ENCODE peak calls at places on chromosomes 12 and 14, in ten cellular contexts. One of them, this sample, is unnamed.
A peak's percentile ranks its signal among the peaks of the same experiment; 100 is the strongest.

GRCh38 chr12:94488449-94488848 is 28.8 kb upstream of the CEP83 start:
- DNase-seq in endodermal cell: no peak
- DNase-seq in sigmoid colon: no peak
- DNase-seq in MM.1S: peak; percentile 38
- DNase-seq in heart right ventricle: no peak
- DNase-seq in pancreas: no peak
- DNase-seq in HFF-Myc: no peak
- DNase-seq in tibial artery: no peak
- DNase-seq in adipocyte: peak; percentile 1
- DNase-seq in MG63: no peak
- DNase-seq in this sample: no peak

GRCh38 chr14:90091393-90091792 is 29.6 kb downstream of the KCNK13 start:
- DNase-seq in heart right ventricle: no peak
- DNase-seq in tibial artery: no peak
- DNase-seq in endodermal cell: no peak
- DNase-seq in MG63: peak; percentile 56
- DNase-seq in MM.1S: no peak
- DNase-seq in sigmoid colon: no peak
- DNase-seq in pancreas: no peak
- DNase-seq in adipocyte: peak; percentile 76
- DNase-seq in HFF-Myc: no peak
- DNase-seq in this sample: peak; percentile 69

GRCh38 chr14:59919582-59920377 is at the start of gene LRRC9:
- DNase-seq in HFF-Myc: no peak
- DNase-seq in MM.1S: no peak
- DNase-seq in endodermal cell: peak; percentile 98
- DNase-seq in pancreas: peak; percentile 53
- DNase-seq in MG63: peak; percentile 2
- DNase-seq in tibial artery: no peak
- DNase-seq in heart right ventricle: no peak
- DNase-seq in sigmoid colon: no peak
- DNase-seq in adipocyte: peak; percentile 7
- DNase-seq in this sample: peak; percentile 66

GRCh38 chr12:131636940-131637750 is 73.7 kb upstream of the SFSWAP start:
- DNase-seq in MG63: no peak
- DNase-seq in sigmoid colon: no peak
- DNase-seq in pancreas: no peak
- DNase-seq in HFF-Myc: no peak
- DNase-seq in endodermal cell: peak; percentile 38
- DNase-seq in adipocyte: no peak
- DNase-seq in heart right ventricle: no peak
- DNase-seq in MM.1S: no peak
- DNase-seq in tibial artery: peak; percentile 43
- DNase-seq in this sample: no peak

GRCh38 chr14:32720927-32721326 is 217.8 kb upstream of the NPAS3 start:
- DNase-seq in endodermal cell: no peak
- DNase-seq in MM.1S: no peak
- DNase-seq in MG63: no peak
- DNase-seq in pancreas: no peak
- DNase-seq in adipocyte: peak; percentile 24
- DNase-seq in tibial artery: no peak
- DNase-seq in HFF-Myc: no peak
- DNase-seq in sigmoid colon: no peak
- DNase-seq in heart right ventricle: no peak
- DNase-seq in this sample: no peak

GRCh38 chr14:53630336-53630735 is 326.3 kb downstream of the BMP4 start:
- DNase-seq in MM.1S: no peak
- DNase-seq in sigmoid colon: no peak
- DNase-seq in MG63: no peak
- DNase-seq in endodermal cell: no peak
- DNase-seq in tibial artery: no peak
- DNase-seq in HFF-Myc: no peak
- DNase-seq in heart right ventricle: peak; percentile 16
- DNase-seq in pancreas: no peak
- DNase-seq in adipocyte: no peak
- DNase-seq in this sample: no peak

GRCh38 chr12:91133871-91134270 is 22.6 kb upstream of the LUM start:
- DNase-seq in HFF-Myc: no peak
- DNase-seq in pancreas: no peak
- DNase-seq in heart right ventricle: no peak
- DNase-seq in tibial artery: no peak
- DNase-seq in MG63: no peak
- DNase-seq in endodermal cell: no peak
- DNase-seq in adipocyte: peak; percentile 60
- DNase-seq in sigmoid colon: no peak
- DNase-seq in MM.1S: no peak
- DNase-seq in this sample: no peak

GRCh38 chr14:36028218-36028617 is 148.3 kb downstream of the PTCSC3 start:
- DNase-seq in pancreas: no peak
- DNase-seq in tibial artery: no peak
- DNase-seq in MM.1S: no peak
- DNase-seq in heart right ventricle: no peak
- DNase-seq in sigmoid colon: no peak
- DNase-seq in HFF-Myc: no peak
- DNase-seq in adipocyte: no peak
- DNase-seq in endodermal cell: no peak
- DNase-seq in MG63: no peak
- DNase-seq in this sample: no peak

GRCh38 chr12:104505095-104505819 is 48.5 kb downstream of the CHST11 start:
- DNase-seq in HFF-Myc: no peak
- DNase-seq in MG63: no peak
- DNase-seq in tibial artery: no peak
- DNase-seq in heart right ventricle: no peak
- DNase-seq in endodermal cell: no peak
- DNase-seq in pancreas: no peak
- DNase-seq in adipocyte: no peak
- DNase-seq in sigmoid colon: no peak
- DNase-seq in MM.1S: no peak
- DNase-seq in this sample: no peak

GRCh38 chr14:73758392-73759182 is 44.4 kb upstream of the PNMA1 start:
- DNase-seq in MG63: peak; percentile 66
- DNase-seq in HFF-Myc: no peak
- DNase-seq in tibial artery: peak; percentile 82
- DNase-seq in heart right ventricle: peak; percentile 65
- DNase-seq in adipocyte: peak; percentile 74
- DNase-seq in MM.1S: peak; percentile 56
- DNase-seq in pancreas: peak; percentile 81
- DNase-seq in sigmoid colon: peak; percentile 92
- DNase-seq in endodermal cell: peak; percentile 95
- DNase-seq in this sample: peak; percentile 84

GRCh38 chr12:105084251-105085250 is at the start of gene ALDH1L2:
- DNase-seq in heart right ventricle: peak; percentile 74
- DNase-seq in pancreas: peak; percentile 91
- DNase-seq in sigmoid colon: peak; percentile 93
- DNase-seq in adipocyte: peak; percentile 95
- DNase-seq in endodermal cell: peak; percentile 100
- DNase-seq in MM.1S: peak; percentile 77
- DNase-seq in MG63: peak; percentile 93
- DNase-seq in HFF-Myc: peak; percentile 38
- DNase-seq in tibial artery: peak; percentile 93
- DNase-seq in this sample: peak; percentile 66

GRCh38 chr12:52144512-52145227 is 47.1 kb downstream of the KRT80 start:
- DNase-seq in MM.1S: no peak
- DNase-seq in HFF-Myc: no peak
- DNase-seq in sigmoid colon: no peak
- DNase-seq in MG63: no peak
- DNase-seq in tibial artery: no peak
- DNase-seq in heart right ventricle: no peak
- DNase-seq in endodermal cell: no peak
- DNase-seq in pancreas: no peak
- DNase-seq in adipocyte: no peak
- DNase-seq in this sample: no peak

GRCh38 chr12:113086249-113087164 is 30.0 kb downstream of the DTX1 start:
- DNase-seq in tibial artery: no peak
- DNase-seq in HFF-Myc: no peak
- DNase-seq in MG63: no peak
- DNase-seq in heart right ventricle: no peak
- DNase-seq in pancreas: no peak
- DNase-seq in endodermal cell: peak; percentile 73
- DNase-seq in adipocyte: no peak
- DNase-seq in MM.1S: no peak
- DNase-seq in sigmoid colon: no peak
- DNase-seq in this sample: peak; percentile 92

GRCh38 chr12:53626702-53627169 is 554 bp upstream of the ATF7 start:
- DNase-seq in HFF-Myc: no peak
- DNase-seq in sigmoid colon: no peak
- DNase-seq in MM.1S: peak; percentile 7
- DNase-seq in adipocyte: no peak
- DNase-seq in pancreas: no peak
- DNase-seq in endodermal cell: no peak
- DNase-seq in tibial artery: no peak
- DNase-seq in heart right ventricle: no peak
- DNase-seq in MG63: no peak
- DNase-seq in this sample: no peak
- H3K4me3 ChIP-seq in HFF-Myc: peak overlapping the region; percentile 56
- H3K4me3 ChIP-seq in sigmoid colon: peak overlapping the region; percentile 69
- H3K4me3 ChIP-seq in MM.1S: peak overlapping the region; percentile 89
- H3K4me3 ChIP-seq in adipocyte: peak overlapping the region; percentile 99
- H3K4me3 ChIP-seq in pancreas: peak overlapping the region; percentile 54
- H3K4me3 ChIP-seq in endodermal cell: peak overlapping the region; percentile 93
- H3K4me3 ChIP-seq in tibial artery: peak overlapping the region; percentile 63
- H3K4me3 ChIP-seq in heart right ventricle: peak overlapping the region; percentile 57
- H3K4me3 ChIP-seq in MG63: peak overlapping the region; percentile 82
- H3K4me3 ChIP-seq in this sample: no peak overlapping the region

GRCh38 chr14:76946753-76947077 is 81.8 kb downstream of the IRF2BPL start:
- DNase-seq in pancreas: no peak
- DNase-seq in MM.1S: no peak
- DNase-seq in heart right ventricle: no peak
- DNase-seq in adipocyte: no peak
- DNase-seq in HFF-Myc: no peak
- DNase-seq in sigmoid colon: no peak
- DNase-seq in MG63: no peak
- DNase-seq in endodermal cell: no peak
- DNase-seq in tibial artery: no peak
- DNase-seq in this sample: no peak
- H3K4me3 ChIP-seq in pancreas: no peak overlapping the region
- H3K4me3 ChIP-seq in MM.1S: no peak overlapping the region
- H3K4me3 ChIP-seq in heart right ventricle: no peak overlapping the region
- H3K4me3 ChIP-seq in adipocyte: peak overlapping the region; percentile 54
- H3K4me3 ChIP-seq in HFF-Myc: no peak overlapping the region
- H3K4me3 ChIP-seq in sigmoid colon: peak overlapping the region; percentile 20
- H3K4me3 ChIP-seq in MG63: no peak overlapping the region
- H3K4me3 ChIP-seq in endodermal cell: no peak overlapping the region
- H3K4me3 ChIP-seq in tibial artery: no peak overlapping the region
- H3K4me3 ChIP-seq in this sample: no peak overlapping the region

GRCh38 chr12:54356228-54356627 is 8.1 kb downstream of the GPR84 start:
- DNase-seq in HFF-Myc: no peak
- DNase-seq in pancreas: no peak
- DNase-seq in heart right ventricle: no peak
- DNase-seq in sigmoid colon: no peak
- DNase-seq in MG63: no peak
- DNase-seq in endodermal cell: no peak
- DNase-seq in MM.1S: no peak
- DNase-seq in tibial artery: no peak
- DNase-seq in adipocyte: no peak
- DNase-seq in this sample: no peak
- H3K4me3 ChIP-seq in HFF-Myc: no peak overlapping the region
- H3K4me3 ChIP-seq in pancreas: no peak overlapping the region
- H3K4me3 ChIP-seq in heart right ventricle: no peak overlapping the region
- H3K4me3 ChIP-seq in sigmoid colon: no peak overlapping the region
- H3K4me3 ChIP-seq in MG63: no peak overlapping the region
- H3K4me3 ChIP-seq in endodermal cell: no peak overlapping the region
- H3K4me3 ChIP-seq in MM.1S: no peak overlapping the region
- H3K4me3 ChIP-seq in tibial artery: no peak overlapping the region
- H3K4me3 ChIP-seq in adipocyte: no peak overlapping the region
- H3K4me3 ChIP-seq in this sample: no peak overlapping the region

DNA sequence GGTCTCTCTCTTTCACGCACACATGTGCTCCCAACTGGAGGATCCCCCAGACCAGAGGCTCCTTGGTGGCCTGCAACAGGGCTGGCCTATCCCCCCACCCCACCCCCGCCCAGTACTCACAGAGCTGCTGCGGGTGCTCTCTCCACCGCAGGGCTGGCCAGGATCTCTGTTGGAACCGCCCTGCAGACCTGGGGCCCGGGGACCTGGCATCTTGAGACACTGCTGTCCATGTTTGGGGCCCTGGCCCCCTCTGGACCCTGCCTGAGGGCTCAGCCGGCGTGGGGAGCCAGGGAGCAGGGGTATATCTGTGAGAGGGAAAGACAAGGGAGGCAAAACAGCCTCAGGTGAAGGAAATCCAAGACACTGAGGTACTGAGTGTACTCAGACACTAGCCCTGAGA is 22.6 kb downstream of the ANO2 start:
- DNase-seq in tibial artery: peak; percentile 34
- DNase-seq in endodermal cell: no peak
- DNase-seq in HFF-Myc: no peak
- DNase-seq in sigmoid colon: peak; percentile 37
- DNase-seq in heart right ventricle: no peak
- DNase-seq in MM.1S: no peak
- DNase-seq in MG63: no peak
- DNase-seq in pancreas: no peak
- DNase-seq in adipocyte: no peak
- DNase-seq in this sample: no peak
- H3K4me3 ChIP-seq in tibial artery: no peak overlapping the region
- H3K4me3 ChIP-seq in endodermal cell: no peak overlapping the region
- H3K4me3 ChIP-seq in HFF-Myc: no peak overlapping the region
- H3K4me3 ChIP-seq in sigmoid colon: no peak overlapping the region
- H3K4me3 ChIP-seq in heart right ventricle: no peak overlapping the region
- H3K4me3 ChIP-seq in MM.1S: no peak overlapping the region
- H3K4me3 ChIP-seq in MG63: no peak overlapping the region
- H3K4me3 ChIP-seq in pancreas: no peak overlapping the region
- H3K4me3 ChIP-seq in adipocyte: no peak overlapping the region
- H3K4me3 ChIP-seq in this sample: no peak overlapping the region

DNA sequence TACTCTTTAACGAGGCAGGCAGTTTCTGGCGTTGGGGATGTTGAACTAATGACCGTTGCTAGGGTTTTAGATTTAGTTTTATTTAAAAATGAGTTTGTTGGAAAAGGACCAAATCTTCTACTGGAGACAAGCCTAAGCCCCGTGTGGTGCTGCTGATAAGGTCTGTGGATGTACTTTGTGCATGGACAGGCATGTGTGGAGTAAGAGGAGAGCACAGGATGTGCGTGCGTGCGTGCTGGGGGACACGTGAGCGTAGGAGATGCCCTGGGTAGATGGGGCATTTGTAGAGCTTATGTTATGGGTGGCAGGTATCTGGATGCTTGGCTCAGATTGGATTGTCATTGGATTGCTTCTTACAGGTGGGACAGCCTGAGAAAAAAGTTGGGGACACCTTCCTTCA is 5.7 kb downstream of the NTF3 start:
- DNase-seq in sigmoid colon: no peak
- DNase-seq in endodermal cell: no peak
- DNase-seq in adipocyte: no peak
- DNase-seq in MG63: no peak
- DNase-seq in heart right ventricle: peak; percentile 30
- DNase-seq in MM.1S: no peak
- DNase-seq in HFF-Myc: no peak
- DNase-seq in pancreas: no peak
- DNase-seq in tibial artery: peak; percentile 71
- DNase-seq in this sample: no peak
- H3K4me3 ChIP-seq in sigmoid colon: no peak overlapping the region
- H3K4me3 ChIP-seq in endodermal cell: no peak overlapping the region
- H3K4me3 ChIP-seq in adipocyte: no peak overlapping the region
- H3K4me3 ChIP-seq in MG63: no peak overlapping the region
- H3K4me3 ChIP-seq in heart right ventricle: no peak overlapping the region
- H3K4me3 ChIP-seq in MM.1S: no peak overlapping the region
- H3K4me3 ChIP-seq in HFF-Myc: no peak overlapping the region
- H3K4me3 ChIP-seq in pancreas: no peak overlapping the region
- H3K4me3 ChIP-seq in tibial artery: no peak overlapping the region
- H3K4me3 ChIP-seq in this sample: no peak overlapping the region

DNA sequence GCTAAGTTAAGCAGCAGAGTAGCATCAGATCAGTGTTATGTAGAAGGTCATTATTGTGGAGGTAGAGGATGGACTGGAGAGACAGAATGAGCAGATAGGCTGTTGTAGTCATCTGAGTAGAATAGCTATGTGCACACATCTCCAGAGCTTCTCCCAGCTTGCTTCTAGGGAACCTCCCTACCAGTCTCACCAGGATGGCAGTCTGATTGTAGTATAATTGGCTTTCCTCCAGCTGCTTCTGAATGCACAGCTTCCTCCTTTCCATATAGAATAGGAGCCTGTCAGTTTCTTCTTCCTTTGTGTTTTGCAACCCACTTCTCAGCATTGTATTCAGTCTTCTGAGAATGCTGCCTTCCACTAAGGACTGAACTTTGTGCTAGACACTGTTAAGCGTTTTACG is 2.1 kb upstream of the CSAD start:
- DNase-seq in pancreas: no peak
- DNase-seq in endodermal cell: no peak
- DNase-seq in sigmoid colon: no peak
- DNase-seq in tibial artery: no peak
- DNase-seq in MG63: no peak
- DNase-seq in adipocyte: peak; percentile 14
- DNase-seq in heart right ventricle: no peak
- DNase-seq in MM.1S: no peak
- DNase-seq in HFF-Myc: no peak
- DNase-seq in this sample: no peak
- H3K4me3 ChIP-seq in pancreas: no peak overlapping the region
- H3K4me3 ChIP-seq in endodermal cell: peak overlapping the region; percentile 92
- H3K4me3 ChIP-seq in sigmoid colon: peak overlapping the region; percentile 81
- H3K4me3 ChIP-seq in tibial artery: peak overlapping the region; percentile 81
- H3K4me3 ChIP-seq in MG63: no peak overlapping the region
- H3K4me3 ChIP-seq in adipocyte: peak overlapping the region; percentile 88
- H3K4me3 ChIP-seq in heart right ventricle: no peak overlapping the region
- H3K4me3 ChIP-seq in MM.1S: no peak overlapping the region
- H3K4me3 ChIP-seq in HFF-Myc: peak overlapping the region; percentile 73
- H3K4me3 ChIP-seq in this sample: no peak overlapping the region